ENCODE peak calls at places on chromosome 11, in seven cellular contexts. One of them, this sample, is unnamed.

GRCh38 chr11:65077466-65077865 is 6.4 kb downstream of the CDCA5 start:
- DNase-seq in right atrium auricular region: no peak
- DNase-seq in foreskin fibroblast: peak; percentile 71
- DNase-seq in HFFc6: no peak
- DNase-seq in cardiac muscle cell: peak; percentile 27
- DNase-seq in osteocyte: no peak
- DNase-seq in stomach: no peak
- DNase-seq in this sample: no peak

GRCh38 chr11:126288237-126288636 is 5.3 kb downstream of the TIRAP start:
- DNase-seq in foreskin fibroblast: no peak
- DNase-seq in cardiac muscle cell: no peak
- DNase-seq in HFFc6: no peak
- DNase-seq in right atrium auricular region: no peak
- DNase-seq in stomach: no peak
- DNase-seq in osteocyte: no peak
- DNase-seq in this sample: no peak

GRCh38 chr11:79396674-79397073 is 44.2 kb downstream of the TENM4 start:
- DNase-seq in cardiac muscle cell: no peak
- DNase-seq in foreskin fibroblast: peak; percentile 31
- DNase-seq in osteocyte: no peak
- DNase-seq in HFFc6: peak; percentile 43
- DNase-seq in right atrium auricular region: no peak
- DNase-seq in stomach: no peak
- DNase-seq in this sample: no peak

GRCh38 chr11:1943977-1944376 is 3.2 kb upstream of the MRPL23 start:
- DNase-seq in HFFc6: no peak
- DNase-seq in osteocyte: peak; percentile 76
- DNase-seq in stomach: no peak
- DNase-seq in right atrium auricular region: no peak
- DNase-seq in cardiac muscle cell: no peak
- DNase-seq in foreskin fibroblast: peak; percentile 56
- DNase-seq in this sample: peak; percentile 29

GRCh38 chr11:4891996-4892640 is 10.4 kb downstream of the OR51T1 start:
- DNase-seq in osteocyte: no peak
- DNase-seq in cardiac muscle cell: no peak
- DNase-seq in HFFc6: peak; percentile 45
- DNase-seq in right atrium auricular region: no peak
- DNase-seq in stomach: no peak
- DNase-seq in foreskin fibroblast: peak; percentile 78
- DNase-seq in this sample: peak; percentile 34

GRCh38 chr11:131713529-131714134 is 343.2 kb downstream of the NTM start:
- DNase-seq in cardiac muscle cell: no peak
- DNase-seq in right atrium auricular region: no peak
- DNase-seq in HFFc6: no peak
- DNase-seq in osteocyte: no peak
- DNase-seq in stomach: no peak
- DNase-seq in foreskin fibroblast: no peak
- DNase-seq in this sample: no peak

GRCh38 chr11:19982761-19983495 is 177.3 kb downstream of the DBX1 start:
- DNase-seq in stomach: no peak
- DNase-seq in HFFc6: no peak
- DNase-seq in right atrium auricular region: no peak
- DNase-seq in foreskin fibroblast: no peak
- DNase-seq in osteocyte: no peak
- DNase-seq in cardiac muscle cell: no peak
- DNase-seq in this sample: no peak

GRCh38 chr11:109033627-109034340 is 368.9 kb downstream of the DDX10 start:
- DNase-seq in right atrium auricular region: no peak
- DNase-seq in stomach: no peak
- DNase-seq in osteocyte: no peak
- DNase-seq in HFFc6: peak; percentile 97
- DNase-seq in cardiac muscle cell: no peak
- DNase-seq in foreskin fibroblast: peak; percentile 95
- DNase-seq in this sample: no peak

GRCh38 chr11:110148775-110149744 is 55.9 kb downstream of the ZC3H12C start:
- DNase-seq in cardiac muscle cell: no peak
- DNase-seq in right atrium auricular region: no peak
- DNase-seq in stomach: no peak
- DNase-seq in foreskin fibroblast: peak; percentile 69
- DNase-seq in HFFc6: peak; percentile 47
- DNase-seq in osteocyte: no peak
- DNase-seq in this sample: peak; percentile 43

GRCh38 chr11:14414470-14415461 is 55.8 kb upstream of the RRAS2 start:
- DNase-seq in foreskin fibroblast: no peak
- DNase-seq in cardiac muscle cell: no peak
- DNase-seq in stomach: no peak
- DNase-seq in HFFc6: no peak
- DNase-seq in osteocyte: no peak
- DNase-seq in right atrium auricular region: no peak
- DNase-seq in this sample: no peak

GRCh38 chr11:15884792-15885540 is 471.4 kb downstream of the SOX6 start:
- DNase-seq in stomach: no peak
- DNase-seq in cardiac muscle cell: no peak
- DNase-seq in osteocyte: no peak
- DNase-seq in right atrium auricular region: no peak
- DNase-seq in foreskin fibroblast: no peak
- DNase-seq in HFFc6: no peak
- DNase-seq in this sample: no peak

GRCh38 chr11:3853935-3854659 is 1.4 kb upstream of the STIM1 start:
- DNase-seq in stomach: peak; percentile 39
- DNase-seq in osteocyte: no peak
- DNase-seq in foreskin fibroblast: no peak
- DNase-seq in HFFc6: no peak
- DNase-seq in cardiac muscle cell: no peak
- DNase-seq in right atrium auricular region: no peak
- DNase-seq in this sample: no peak

GRCh38 chr11:25991476-25991875 is 340.5 kb upstream of the ANO3 start:
- DNase-seq in foreskin fibroblast: no peak
- DNase-seq in stomach: no peak
- DNase-seq in HFFc6: no peak
- DNase-seq in cardiac muscle cell: no peak
- DNase-seq in osteocyte: no peak
- DNase-seq in right atrium auricular region: no peak
- DNase-seq in this sample: no peak

GRCh38 chr11:119742263-119742861 is 13.4 kb upstream of the NECTIN1 start:
- DNase-seq in cardiac muscle cell: peak; percentile 80
- DNase-seq in stomach: no peak
- DNase-seq in foreskin fibroblast: peak; percentile 30
- DNase-seq in osteocyte: no peak
- DNase-seq in HFFc6: no peak
- DNase-seq in right atrium auricular region: no peak
- DNase-seq in this sample: no peak

GRCh38 chr11:133995066-133995465 is 38.3 kb upstream of the IGSF9B start:
- DNase-seq in HFFc6: no peak
- DNase-seq in stomach: no peak
- DNase-seq in right atrium auricular region: no peak
- DNase-seq in osteocyte: no peak
- DNase-seq in cardiac muscle cell: no peak
- DNase-seq in foreskin fibroblast: no peak
- DNase-seq in this sample: no peak

GRCh38 chr11:35318977-35319925 is 100.1 kb downstream of the SLC1A2 start:
- DNase-seq in HFFc6: peak; percentile 35
- DNase-seq in osteocyte: no peak
- DNase-seq in foreskin fibroblast: peak; percentile 39
- DNase-seq in right atrium auricular region: no peak
- DNase-seq in stomach: no peak
- DNase-seq in cardiac muscle cell: no peak
- DNase-seq in this sample: no peak

DNA sequence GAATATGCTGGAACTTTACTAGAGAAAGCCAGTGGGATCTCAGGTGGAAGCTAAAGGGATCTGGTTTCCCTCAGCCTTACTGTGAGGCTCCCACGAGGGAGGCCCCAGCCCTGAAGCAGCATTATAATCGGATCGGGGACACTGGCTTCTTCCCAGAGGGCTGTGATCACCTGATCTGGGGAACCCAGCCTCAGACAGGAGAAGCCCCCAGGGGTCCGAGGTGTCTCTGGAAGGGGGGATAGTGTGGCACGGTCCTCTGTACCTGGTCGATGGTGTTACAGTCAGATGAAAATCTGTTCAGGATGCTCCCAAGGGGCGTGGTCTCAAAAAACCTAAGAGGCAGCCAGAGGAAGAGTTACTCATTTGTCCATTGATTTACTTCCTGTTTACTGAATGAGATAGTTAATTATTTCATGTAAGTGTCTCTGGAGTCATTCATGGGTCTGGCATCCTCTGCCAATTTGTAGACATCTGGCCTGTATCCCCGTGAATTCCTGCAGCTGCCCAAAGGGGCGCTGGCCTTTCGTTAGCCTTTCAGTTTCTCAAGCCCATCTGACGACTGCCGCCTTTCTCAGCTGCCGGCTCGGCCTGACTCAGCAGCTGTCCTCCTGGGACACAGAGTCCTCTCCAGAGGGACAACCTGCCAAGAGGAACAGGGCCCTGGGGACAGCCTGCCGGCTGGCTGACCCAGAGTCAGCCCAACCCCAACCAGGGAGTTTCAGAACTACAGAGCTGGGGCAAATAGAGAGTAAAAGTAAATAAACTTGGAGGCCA is 17.0 kb upstream of the KCNJ11 start:
- DNase-seq in foreskin fibroblast: peak; percentile 77
- DNase-seq in osteocyte: no peak
- DNase-seq in cardiac muscle cell: peak; percentile 46
- DNase-seq in stomach: peak; percentile 91
- DNase-seq in HFFc6: peak; percentile 20
- DNase-seq in right atrium auricular region: peak; percentile 77
- DNase-seq in this sample: no peak
- TF ChIP-seq CTCF in foreskin fibroblast: peak; percentile 5
- TF ChIP-seq CTCF in osteocyte: no peak
- TF ChIP-seq CTCF in cardiac muscle cell: peak; percentile 33
- TF ChIP-seq CTCF in stomach: peak; percentile 29
- TF ChIP-seq CTCF in HFFc6: no peak
- TF ChIP-seq CTCF in right atrium auricular region: no peak
- TF ChIP-seq CTCF in this sample: no peak

DNA sequence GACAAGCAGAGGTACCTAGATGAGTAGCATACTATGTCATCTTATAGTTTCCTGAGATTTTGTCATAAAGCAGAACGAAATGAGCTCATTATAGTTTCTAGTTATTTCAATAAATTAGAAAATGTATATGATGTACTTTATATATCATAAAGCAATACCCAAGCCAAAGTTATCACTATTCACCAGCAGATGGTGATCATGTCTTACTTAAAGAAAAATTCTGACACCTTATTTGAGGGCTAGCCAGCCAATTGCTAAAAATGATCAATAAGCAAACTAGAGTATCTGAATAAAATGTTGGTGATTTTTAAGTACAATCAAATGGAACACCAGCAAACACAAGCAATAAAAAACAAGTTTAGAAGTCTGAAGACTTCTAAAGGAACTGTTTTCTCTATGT is 44.1 kb downstream of the RSF1 start:
- DNase-seq in right atrium auricular region: no peak
- DNase-seq in cardiac muscle cell: no peak
- DNase-seq in HFFc6: peak; percentile 9
- DNase-seq in foreskin fibroblast: peak; percentile 39
- DNase-seq in osteocyte: no peak
- DNase-seq in stomach: no peak
- DNase-seq in this sample: no peak
- TF ChIP-seq CTCF in right atrium auricular region: no peak
- TF ChIP-seq CTCF in cardiac muscle cell: peak; percentile 18
- TF ChIP-seq CTCF in HFFc6: peak; percentile 74
- TF ChIP-seq CTCF in foreskin fibroblast: no peak
- TF ChIP-seq CTCF in osteocyte: peak; percentile 60
- TF ChIP-seq CTCF in stomach: peak; percentile 9
- TF ChIP-seq CTCF in this sample: peak; percentile 39

DNA sequence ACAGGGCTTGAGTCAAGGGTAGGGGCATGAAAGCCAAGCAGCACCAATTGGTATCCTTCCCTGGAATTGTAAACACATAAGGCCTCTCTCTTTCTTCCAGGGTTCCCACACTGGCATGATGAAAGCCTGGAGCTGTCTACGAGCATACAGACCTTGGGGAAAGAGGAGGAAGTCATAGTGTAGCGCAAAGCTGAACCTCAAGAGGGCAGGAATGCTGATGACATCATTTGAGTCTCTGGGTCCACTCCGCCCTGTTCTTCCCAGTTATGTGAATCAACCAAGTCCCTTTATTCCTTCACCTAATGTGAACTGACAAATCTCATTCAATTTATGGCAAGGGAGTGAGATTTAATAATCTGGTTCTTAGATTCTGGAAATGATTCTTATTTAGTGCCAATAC is 266.4 kb upstream of the NCAM1 start:
- DNase-seq in osteocyte: no peak
- DNase-seq in stomach: no peak
- DNase-seq in cardiac muscle cell: no peak
- DNase-seq in right atrium auricular region: no peak
- DNase-seq in foreskin fibroblast: no peak
- DNase-seq in HFFc6: no peak
- DNase-seq in this sample: peak; percentile 33
- TF ChIP-seq CTCF in osteocyte: no peak
- TF ChIP-seq CTCF in stomach: no peak
- TF ChIP-seq CTCF in cardiac muscle cell: no peak
- TF ChIP-seq CTCF in right atrium auricular region: no peak
- TF ChIP-seq CTCF in foreskin fibroblast: no peak
- TF ChIP-seq CTCF in HFFc6: no peak
- TF ChIP-seq CTCF in this sample: no peak

DNA sequence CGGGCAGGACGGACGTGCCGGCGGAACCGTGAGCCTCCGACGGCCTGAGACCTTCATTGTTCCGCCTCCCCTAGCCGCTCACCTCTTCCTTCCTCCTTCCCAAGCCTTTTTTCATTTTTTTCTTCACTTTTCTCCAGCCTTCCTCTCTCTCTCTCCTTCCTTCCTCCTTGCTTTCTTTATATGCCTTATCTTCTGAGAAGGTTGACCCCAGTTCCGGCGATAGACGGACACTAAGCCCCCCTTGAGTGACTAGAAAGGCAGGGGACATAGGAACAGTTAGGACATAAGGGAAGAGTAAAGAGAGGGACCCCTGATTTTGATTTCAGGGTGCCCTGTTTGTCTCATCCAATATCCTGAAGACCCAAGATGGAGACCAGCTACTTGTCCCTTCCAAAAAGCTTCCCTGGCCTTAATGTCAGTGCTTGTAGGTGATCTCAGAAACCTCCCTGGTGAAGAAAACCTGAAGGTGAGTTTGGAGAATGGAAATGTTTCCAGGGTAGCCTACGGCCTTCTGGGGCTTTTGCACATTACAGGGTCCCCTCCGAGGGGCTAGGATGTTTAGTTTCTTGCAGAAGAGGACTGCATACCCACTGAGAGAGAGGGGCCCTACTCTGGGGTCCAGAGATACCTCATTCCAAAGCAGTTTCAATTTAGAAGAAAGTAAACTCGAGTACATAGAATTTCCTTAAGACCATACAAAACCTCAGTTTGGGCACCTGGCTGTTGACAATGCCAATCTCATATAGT is 3.5 kb downstream of the ADM start:
- DNase-seq in cardiac muscle cell: no peak
- DNase-seq in HFFc6: no peak
- DNase-seq in stomach: no peak
- DNase-seq in right atrium auricular region: no peak
- DNase-seq in osteocyte: no peak
- DNase-seq in foreskin fibroblast: peak; percentile 42
- DNase-seq in this sample: no peak
- TF ChIP-seq CTCF in cardiac muscle cell: no peak
- TF ChIP-seq CTCF in HFFc6: no peak
- TF ChIP-seq CTCF in stomach: no peak
- TF ChIP-seq CTCF in right atrium auricular region: no peak
- TF ChIP-seq CTCF in osteocyte: no peak
- TF ChIP-seq CTCF in foreskin fibroblast: no peak
- TF ChIP-seq CTCF in this sample: no peak